ENCODE peak calls at places on chromosomes 1 and 21, in eight cellular contexts. S, W, Y, L, V, J, R and H are unnamed samples.

GRCh38 chr21:44049182-44049581 is 37.1 kb downstream of the TRAPPC10 start:
- DNase-seq in S (no peak), W (peak; percentile 8), Y (no peak), L (no peak), V (no peak), J (no peak), R (no peak), H (no peak)

GRCh38 chr1:4027008-4027407 is 126.9 kb upstream of the C1orf174 start:
- DNase-seq in S (no peak), W (no peak), Y (no peak), L (no peak), V (no peak), J (no peak), R (no peak), H (no peak)

GRCh38 chr1:150572918-150573647 is 6.3 kb downstream of the MCL1 start:
- DNase-seq in S (no peak), W (no peak), Y (no peak), L (peak; percentile 63), V (no peak), J (peak; percentile 35), R (no peak), H (no peak)

GRCh38 chr1:28606771-28607170 is 14.7 kb downstream of the RAB42 start:
- DNase-seq in S (no peak), W (no peak), Y (no peak), L (no peak), V (no peak), J (no peak), R (no peak), H (no peak)

GRCh38 chr1:58753431-58753866 is 30.4 kb downstream of the JUN start:
- DNase-seq in S (no peak), W (no peak), Y (no peak), L (no peak), V (no peak), J (no peak), R (no peak), H (no peak)

GRCh38 chr1:97680894-97681293 is 239.9 kb downstream of the DPYD start:
- DNase-seq in S (no peak), W (peak; percentile 32), Y (no peak), L (peak; percentile 30), V (no peak), J (no peak), R (no peak), H (no peak)

GRCh38 chr21:42156690-42157605 is 62.0 kb upstream of the ABCG1 start:
- DNase-seq in S (no peak), W (peak; percentile 38), Y (no peak), L (peak; percentile 51), V (no peak), J (no peak), R (peak; percentile 38), H (no peak)

GRCh38 chr1:7705048-7705907 is 65.8 kb upstream of the VAMP3 start:
- DNase-seq in S (no peak), W (no peak), Y (no peak), L (no peak), V (no peak), J (no peak), R (peak; percentile 33), H (peak; percentile 41)

GRCh38 chr21:40902299-40902698 is 55.3 kb upstream of the DSCAM start:
- DNase-seq in S (no peak), W (no peak), Y (no peak), L (no peak), V (no peak), J (no peak), R (no peak), H (peak; percentile 15)

GRCh38 chr1:224266105-224266935 is 63.7 kb downstream of the NVL start:
- DNase-seq in S (no peak), W (no peak), Y (no peak), L (no peak), V (no peak), J (no peak), R (no peak), H (no peak)

GRCh38 chr1:172466795-172467407 is 23.0 kb upstream of the PIGC start:
- DNase-seq in S (no peak), W (no peak), Y (no peak), L (no peak), V (no peak), J (no peak), R (no peak), H (no peak)

GRCh38 chr1:27366411-27367159 is at the start of gene MAP3K6:
- DNase-seq in S (peak; percentile 64), W (peak; percentile 55), Y (peak; percentile 76), L (peak; percentile 74), V (peak; percentile 45), J (peak; percentile 76), R (peak; percentile 90), H (peak; percentile 81)

GRCh38 chr21:42513985-42514882 is 582 bp downstream of the SLC37A1 start:
- DNase-seq in S (no peak), W (peak; percentile 22), Y (no peak), L (no peak), V (no peak), J (no peak), R (peak; percentile 64), H (peak; percentile 88)

GRCh38 chr1:54791880-54792522 is 9.1 kb downstream of the TTC22 start:
- DNase-seq in S (peak; percentile 48), W (peak; percentile 20), Y (peak; percentile 49), L (peak; percentile 49), V (no peak), J (no peak), R (no peak), H (no peak)

GRCh38 chr1:90114521-90115141 is 119.7 kb downstream of the ZNF326 start:
- DNase-seq in S (peak; percentile 62), W (peak; percentile 59), Y (peak; percentile 65), L (peak; percentile 69), V (peak; percentile 10), J (peak; percentile 44), R (no peak), H (no peak)

GRCh38 chr1:33380811-33381210 is 50.1 kb downstream of the PHC2 start:
- DNase-seq in S (no peak), W (no peak), Y (no peak), L (no peak), V (no peak), J (no peak), R (no peak), H (no peak)

GRCh38 chr21:42495027-42495426 is 997 bp downstream of the RSPH1 start:
- DNase-seq in S (no peak), W (no peak), Y (no peak), L (no peak), V (no peak), J (no peak), R (no peak), H (peak; percentile 26)

GRCh38 chr1:196075621-196076020 is 532.6 kb downstream of the KCNT2 start:
- DNase-seq in S (no peak), W (no peak), Y (no peak), L (no peak), V (no peak), J (no peak), R (no peak), H (no peak)

GRCh38 chr21:37631319-37632117 is 264.9 kb downstream of the DYRK1A start:
- DNase-seq in S (peak; percentile 88), W (peak; percentile 46), Y (no peak), L (peak; percentile 16), V (no peak), J (no peak), R (no peak), H (peak; percentile 54)

GRCh38 chr1:87869563-87869962 is 540.9 kb downstream of the LMO4 start:
- DNase-seq in S (no peak), W (peak; percentile 24), Y (peak; percentile 68), L (peak; percentile 87), V (peak; percentile 1), J (peak; percentile 68), R (no peak), H (no peak)

GRCh38 chr21:15978158-15978805 is 248.5 kb downstream of the USP25 start:
- DNase-seq in S (no peak), W (no peak), Y (no peak), L (peak; percentile 28), V (no peak), J (peak; percentile 70), R (no peak), H (no peak)

GRCh38 chr1:196902344-196902743 is 14.5 kb downstream of the CFHR4 start:
- DNase-seq in S (no peak), W (no peak), Y (no peak), L (no peak), V (no peak), J (no peak), R (no peak), H (no peak)

GRCh38 chr1:179365342-179366092 is at the start of gene AXDND1:
- DNase-seq in S (peak; percentile 93), W (peak; percentile 86), Y (peak; percentile 90), L (peak; percentile 90), V (peak; percentile 66), J (peak; percentile 89), R (peak; percentile 86), H (peak; percentile 76)
- TF ChIP-seq CTCF in S (no peak), W (no peak), Y (peak; percentile 15), L (no peak), V (peak; percentile 24), J (peak; percentile 27), R (peak; percentile 32), H (no peak)

GRCh38 chr1:186165303-186165702 is 209.8 kb downstream of the TPR start:
- DNase-seq in S (no peak), W (no peak), Y (no peak), L (no peak), V (no peak), J (no peak), R (no peak), H (no peak)

GRCh38 chr1:186164773-186165172 is 210.3 kb downstream of the TPR start:
- DNase-seq in S (no peak), W (no peak), Y (no peak), L (no peak), V (no peak), J (no peak), R (no peak), H (no peak)

GRCh38 chr1:186167096-186167668 is 207.9 kb downstream of the TPR start:
- DNase-seq in S (no peak), W (no peak), Y (no peak), L (no peak), V (no peak), J (no peak), R (no peak), H (no peak)
- TF ChIP-seq CTCF in S (no peak), W (no peak), Y (no peak), L (no peak), V (no peak), J (no peak), R (no peak), H (no peak)

DNA sequence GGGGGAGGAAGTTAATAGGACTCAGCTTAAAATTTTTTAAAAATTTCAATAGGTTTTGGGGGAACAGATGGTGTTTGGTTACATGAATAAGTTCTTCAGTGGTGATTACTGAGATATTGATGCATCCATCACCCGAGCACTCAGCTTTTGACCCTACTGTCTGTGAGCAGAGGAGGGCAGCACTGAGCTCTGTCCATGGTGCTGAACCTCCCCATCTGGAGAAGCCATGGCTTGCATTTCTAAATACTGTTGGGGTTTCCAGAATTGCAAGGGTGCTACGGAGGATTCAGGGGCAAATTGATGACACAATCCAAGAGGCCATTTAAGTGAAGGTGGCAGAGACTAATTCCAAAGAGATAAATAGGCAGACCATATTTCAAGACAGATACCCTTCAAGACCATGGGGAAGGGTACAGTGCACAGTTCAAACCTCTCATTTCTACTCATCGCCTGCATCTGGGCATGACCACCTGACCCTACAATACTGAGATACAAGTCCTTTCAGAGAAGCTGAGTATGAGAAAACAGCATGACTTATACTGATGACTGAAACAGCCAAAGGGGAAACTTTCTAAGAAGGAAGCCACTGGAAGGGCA is 17.2 kb downstream of the SYT2 start:
- DNase-seq in S (peak; percentile 87), W (peak; percentile 55), Y (peak; percentile 73), L (peak; percentile 80), V (peak; percentile 12), J (peak; percentile 62), R (peak; percentile 45), H (peak; percentile 81)
- TF ChIP-seq CTCF in S (peak; percentile 42), W (no peak), Y (peak; percentile 19), L (peak; percentile 41), V (peak; percentile 37), J (peak; percentile 51), R (peak; percentile 29), H (peak; percentile 11)

GRCh38 chr1:50750021-50750619 is 209.9 kb downstream of the FAF1 start:
- DNase-seq in S (no peak), W (peak; percentile 61), Y (peak; percentile 50), L (peak; percentile 63), V (no peak), J (peak; percentile 46), R (no peak), H (no peak)
- TF ChIP-seq CTCF in S (no peak), W (peak; percentile 32), Y (peak; percentile 39), L (peak; percentile 65), V (peak; percentile 48), J (peak; percentile 65), R (peak; percentile 47), H (no peak)